ENCODE peak calls at places on chromosomes 6 and 20, in nine cellular contexts. One of them, this sample, is unnamed.

GRCh38 chr6:72132425-72132824 is 246.1 kb downstream of the RIMS1 start:
- DNase-seq in RPMI7951: no peak
- DNase-seq in right lobe of liver: no peak
- DNase-seq in endothelial cell: no peak
- DNase-seq in HTR-8/SVneo: no peak
- DNase-seq in Calu3: no peak
- DNase-seq in IMR-90: no peak
- DNase-seq in GM13976: no peak
- DNase-seq in mammary epithelial cell: peak; percentile 64
- DNase-seq in this sample: no peak

GRCh38 chr6:24431045-24431451 is 28.3 kb downstream of the MRS2 start:
- DNase-seq in mammary epithelial cell: peak; percentile 20
- DNase-seq in RPMI7951: peak; percentile 48
- DNase-seq in Calu3: peak; percentile 58
- DNase-seq in right lobe of liver: no peak
- DNase-seq in IMR-90: peak; percentile 54
- DNase-seq in endothelial cell: peak; percentile 50
- DNase-seq in HTR-8/SVneo: peak; percentile 53
- DNase-seq in GM13976: peak; percentile 56
- DNase-seq in this sample: peak; percentile 42

GRCh38 chr20:33575302-33575701 is 85.4 kb downstream of the CBFA2T2 start:
- DNase-seq in IMR-90: no peak
- DNase-seq in HTR-8/SVneo: no peak
- DNase-seq in right lobe of liver: no peak
- DNase-seq in endothelial cell: no peak
- DNase-seq in mammary epithelial cell: no peak
- DNase-seq in GM13976: no peak
- DNase-seq in Calu3: no peak
- DNase-seq in RPMI7951: no peak
- DNase-seq in this sample: no peak

GRCh38 chr20:21027569-21027968 is 78.6 kb downstream of the LINC00237 start:
- DNase-seq in Calu3: no peak
- DNase-seq in RPMI7951: peak; percentile 24
- DNase-seq in endothelial cell: peak; percentile 51
- DNase-seq in IMR-90: no peak
- DNase-seq in GM13976: no peak
- DNase-seq in mammary epithelial cell: no peak
- DNase-seq in HTR-8/SVneo: peak; percentile 33
- DNase-seq in right lobe of liver: no peak
- DNase-seq in this sample: no peak

GRCh38 chr6:166592818-166593217 is 6.3 kb upstream of the RAMACL start:
- DNase-seq in HTR-8/SVneo: no peak
- DNase-seq in mammary epithelial cell: peak; percentile 22
- DNase-seq in Calu3: no peak
- DNase-seq in GM13976: no peak
- DNase-seq in RPMI7951: no peak
- DNase-seq in endothelial cell: no peak
- DNase-seq in IMR-90: peak; percentile 84
- DNase-seq in right lobe of liver: no peak
- DNase-seq in this sample: no peak

GRCh38 chr6:11769816-11770545 is 8.6 kb downstream of the ADTRP start:
- DNase-seq in RPMI7951: peak; percentile 19
- DNase-seq in mammary epithelial cell: peak; percentile 75
- DNase-seq in HTR-8/SVneo: no peak
- DNase-seq in Calu3: peak; percentile 19
- DNase-seq in IMR-90: no peak
- DNase-seq in endothelial cell: no peak
- DNase-seq in right lobe of liver: no peak
- DNase-seq in GM13976: no peak
- DNase-seq in this sample: no peak

GRCh38 chr20:51536116-51537069 is 6.1 kb downstream of the NFATC2 start:
- DNase-seq in endothelial cell: no peak
- DNase-seq in GM13976: no peak
- DNase-seq in right lobe of liver: no peak
- DNase-seq in IMR-90: no peak
- DNase-seq in RPMI7951: no peak
- DNase-seq in HTR-8/SVneo: no peak
- DNase-seq in Calu3: no peak
- DNase-seq in mammary epithelial cell: no peak
- DNase-seq in this sample: no peak

GRCh38 chr6:28480253-28480932 is 35.2 kb downstream of the GPX6 start:
- DNase-seq in mammary epithelial cell: no peak
- DNase-seq in right lobe of liver: no peak
- DNase-seq in Calu3: no peak
- DNase-seq in RPMI7951: no peak
- DNase-seq in GM13976: no peak
- DNase-seq in endothelial cell: no peak
- DNase-seq in IMR-90: no peak
- DNase-seq in HTR-8/SVneo: no peak
- DNase-seq in this sample: no peak

GRCh38 chr20:23702021-23702420 is 13.2 kb upstream of the CST4 start:
- DNase-seq in endothelial cell: no peak
- DNase-seq in RPMI7951: no peak
- DNase-seq in IMR-90: peak; percentile 2
- DNase-seq in mammary epithelial cell: no peak
- DNase-seq in Calu3: no peak
- DNase-seq in GM13976: no peak
- DNase-seq in right lobe of liver: no peak
- DNase-seq in HTR-8/SVneo: no peak
- DNase-seq in this sample: no peak

GRCh38 chr6:163183791-163184190 is 230.7 kb upstream of the QKI start:
- DNase-seq in right lobe of liver: no peak
- DNase-seq in HTR-8/SVneo: no peak
- DNase-seq in RPMI7951: no peak
- DNase-seq in Calu3: no peak
- DNase-seq in mammary epithelial cell: no peak
- DNase-seq in IMR-90: no peak
- DNase-seq in GM13976: no peak
- DNase-seq in endothelial cell: no peak
- DNase-seq in this sample: no peak

GRCh38 chr6:161379828-161380598 is 106.2 kb upstream of the AGPAT4 start:
- DNase-seq in IMR-90: peak; percentile 21
- DNase-seq in mammary epithelial cell: no peak
- DNase-seq in Calu3: no peak
- DNase-seq in HTR-8/SVneo: no peak
- DNase-seq in endothelial cell: no peak
- DNase-seq in right lobe of liver: no peak
- DNase-seq in RPMI7951: peak; percentile 23
- DNase-seq in GM13976: no peak
- DNase-seq in this sample: no peak

GRCh38 chr6:85126448-85127178 is 323.3 kb upstream of the NT5E start:
- DNase-seq in right lobe of liver: peak; percentile 47
- DNase-seq in HTR-8/SVneo: peak; percentile 59
- DNase-seq in Calu3: peak; percentile 78
- DNase-seq in IMR-90: peak; percentile 2
- DNase-seq in endothelial cell: peak; percentile 79
- DNase-seq in mammary epithelial cell: peak; percentile 32
- DNase-seq in RPMI7951: peak; percentile 62
- DNase-seq in GM13976: peak; percentile 13
- DNase-seq in this sample: peak; percentile 2

GRCh38 chr6:111995409-111995808 is 58.5 kb upstream of the CCN6 start:
- DNase-seq in HTR-8/SVneo: no peak
- DNase-seq in Calu3: no peak
- DNase-seq in IMR-90: no peak
- DNase-seq in GM13976: no peak
- DNase-seq in mammary epithelial cell: peak; percentile 59
- DNase-seq in RPMI7951: peak; percentile 76
- DNase-seq in endothelial cell: no peak
- DNase-seq in right lobe of liver: no peak
- DNase-seq in this sample: no peak

GRCh38 chr6:2522521-2522920 is 228.2 kb downstream of the MYLK4 start:
- DNase-seq in right lobe of liver: no peak
- DNase-seq in IMR-90: peak; percentile 30
- DNase-seq in GM13976: no peak
- DNase-seq in HTR-8/SVneo: peak; percentile 34
- DNase-seq in mammary epithelial cell: peak; percentile 82
- DNase-seq in RPMI7951: peak; percentile 81
- DNase-seq in endothelial cell: no peak
- DNase-seq in Calu3: no peak
- DNase-seq in this sample: no peak

GRCh38 chr6:13762648-13763441 is 51.2 kb upstream of the RANBP9 start:
- DNase-seq in endothelial cell: no peak
- DNase-seq in IMR-90: peak; percentile 90
- DNase-seq in HTR-8/SVneo: no peak
- DNase-seq in Calu3: no peak
- DNase-seq in mammary epithelial cell: peak; percentile 93
- DNase-seq in right lobe of liver: no peak
- DNase-seq in RPMI7951: peak; percentile 85
- DNase-seq in GM13976: no peak
- DNase-seq in this sample: no peak

GRCh38 chr6:156791261-156791850 is 14.2 kb downstream of the ARID1B start:
- DNase-seq in RPMI7951: peak; percentile 35
- DNase-seq in HTR-8/SVneo: no peak
- DNase-seq in GM13976: no peak
- DNase-seq in mammary epithelial cell: peak; percentile 67
- DNase-seq in endothelial cell: no peak
- DNase-seq in right lobe of liver: no peak
- DNase-seq in Calu3: no peak
- DNase-seq in IMR-90: peak; percentile 52
- DNase-seq in this sample: peak; percentile 27

GRCh38 chr20:20277772-20278382 is 90.0 kb upstream of the INSM1 start:
- DNase-seq in Calu3: no peak
- DNase-seq in IMR-90: no peak
- DNase-seq in right lobe of liver: no peak
- DNase-seq in endothelial cell: no peak
- DNase-seq in RPMI7951: peak; percentile 51
- DNase-seq in mammary epithelial cell: no peak
- DNase-seq in GM13976: no peak
- DNase-seq in HTR-8/SVneo: no peak
- DNase-seq in this sample: no peak

GRCh38 chr20:347317-347639 is 367 bp downstream of the NRSN2 start:
- DNase-seq in mammary epithelial cell: no peak
- DNase-seq in Calu3: no peak
- DNase-seq in IMR-90: no peak
- DNase-seq in GM13976: no peak
- DNase-seq in endothelial cell: no peak
- DNase-seq in right lobe of liver: no peak
- DNase-seq in HTR-8/SVneo: no peak
- DNase-seq in RPMI7951: no peak
- DNase-seq in this sample: no peak

GRCh38 chr6:96724641-96725040 is 112.6 kb downstream of the GPR63 start:
- DNase-seq in mammary epithelial cell: no peak
- DNase-seq in HTR-8/SVneo: no peak
- DNase-seq in Calu3: no peak
- DNase-seq in endothelial cell: no peak
- DNase-seq in IMR-90: no peak
- DNase-seq in right lobe of liver: no peak
- DNase-seq in GM13976: no peak
- DNase-seq in RPMI7951: no peak
- DNase-seq in this sample: no peak

GRCh38 chr20:13492001-13492480 is 146.7 kb downstream of the TASP1 start:
- DNase-seq in mammary epithelial cell: peak; percentile 80
- DNase-seq in RPMI7951: peak; percentile 73
- DNase-seq in GM13976: no peak
- DNase-seq in HTR-8/SVneo: peak; percentile 36
- DNase-seq in Calu3: peak; percentile 18
- DNase-seq in endothelial cell: peak; percentile 19
- DNase-seq in right lobe of liver: no peak
- DNase-seq in IMR-90: peak; percentile 72
- DNase-seq in this sample: no peak

GRCh38 chr20:31913431-31914157 is 38.3 kb downstream of the PDRG1 start:
- DNase-seq in HTR-8/SVneo: no peak
- DNase-seq in mammary epithelial cell: no peak
- DNase-seq in IMR-90: no peak
- DNase-seq in GM13976: no peak
- DNase-seq in RPMI7951: no peak
- DNase-seq in Calu3: no peak
- DNase-seq in endothelial cell: no peak
- DNase-seq in right lobe of liver: no peak
- DNase-seq in this sample: no peak

GRCh38 chr6:21666200-21666671 is 72.7 kb downstream of the SOX4 start:
- DNase-seq in Calu3: no peak
- DNase-seq in GM13976: peak; percentile 36
- DNase-seq in HTR-8/SVneo: no peak
- DNase-seq in right lobe of liver: no peak
- DNase-seq in IMR-90: no peak
- DNase-seq in RPMI7951: no peak
- DNase-seq in mammary epithelial cell: no peak
- DNase-seq in endothelial cell: peak; percentile 44
- DNase-seq in this sample: no peak

GRCh38 chr6:5214570-5215052 is 46.1 kb downstream of the LYRM4 start:
- DNase-seq in RPMI7951: no peak
- DNase-seq in endothelial cell: peak; percentile 81
- DNase-seq in GM13976: no peak
- DNase-seq in IMR-90: peak; percentile 78
- DNase-seq in Calu3: peak; percentile 28
- DNase-seq in HTR-8/SVneo: peak; percentile 17
- DNase-seq in right lobe of liver: no peak
- DNase-seq in mammary epithelial cell: peak; percentile 21
- DNase-seq in this sample: no peak

GRCh38 chr20:56968386-56969048 is 297.9 kb downstream of the BMP7 start:
- DNase-seq in Calu3: no peak
- DNase-seq in mammary epithelial cell: no peak
- DNase-seq in endothelial cell: no peak
- DNase-seq in right lobe of liver: no peak
- DNase-seq in HTR-8/SVneo: no peak
- DNase-seq in RPMI7951: no peak
- DNase-seq in IMR-90: no peak
- DNase-seq in GM13976: no peak
- DNase-seq in this sample: no peak

GRCh38 chr6:18845891-18846290 is 458.7 kb downstream of the RNF144B start:
- DNase-seq in HTR-8/SVneo: no peak
- DNase-seq in IMR-90: no peak
- DNase-seq in mammary epithelial cell: peak; percentile 55
- DNase-seq in RPMI7951: no peak
- DNase-seq in right lobe of liver: no peak
- DNase-seq in Calu3: no peak
- DNase-seq in GM13976: no peak
- DNase-seq in endothelial cell: no peak
- DNase-seq in this sample: no peak

GRCh38 chr20:1469925-1470571 is 3.4 kb upstream of the NSFL1C start:
- DNase-seq in endothelial cell: peak; percentile 75
- DNase-seq in right lobe of liver: peak; percentile 89
- DNase-seq in mammary epithelial cell: peak; percentile 99
- DNase-seq in HTR-8/SVneo: peak; percentile 77
- DNase-seq in Calu3: peak; percentile 92
- DNase-seq in IMR-90: peak; percentile 100
- DNase-seq in RPMI7951: peak; percentile 100
- DNase-seq in GM13976: peak; percentile 67
- DNase-seq in this sample: peak; percentile 19

GRCh38 chr6:99613398-99613704 is 6.7 kb downstream of the PRDM13 start:
- DNase-seq in mammary epithelial cell: no peak
- DNase-seq in IMR-90: peak; percentile 18
- DNase-seq in right lobe of liver: no peak
- DNase-seq in RPMI7951: no peak
- DNase-seq in GM13976: peak; percentile 81
- DNase-seq in endothelial cell: peak; percentile 82
- DNase-seq in HTR-8/SVneo: no peak
- DNase-seq in Calu3: peak; percentile 67
- DNase-seq in this sample: no peak

GRCh38 chr6:159654483-159655098 is 38.5 kb downstream of the SOD2 start:
- DNase-seq in endothelial cell: no peak
- DNase-seq in Calu3: peak; percentile 24
- DNase-seq in RPMI7951: peak; percentile 54
- DNase-seq in mammary epithelial cell: peak; percentile 24
- DNase-seq in right lobe of liver: no peak
- DNase-seq in GM13976: peak; percentile 58
- DNase-seq in IMR-90: peak; percentile 67
- DNase-seq in HTR-8/SVneo: peak; percentile 31
- DNase-seq in this sample: peak; percentile 17

GRCh38 chr20:41030536-41031242 is 2.1 kb downstream of the TOP1 start:
- DNase-seq in HTR-8/SVneo: no peak
- DNase-seq in mammary epithelial cell: peak; percentile 58
- DNase-seq in GM13976: no peak
- DNase-seq in RPMI7951: peak; percentile 59
- DNase-seq in right lobe of liver: no peak
- DNase-seq in Calu3: no peak
- DNase-seq in endothelial cell: no peak
- DNase-seq in IMR-90: peak; percentile 80
- DNase-seq in this sample: no peak

GRCh38 chr6:19719691-19720127 is 117.5 kb upstream of the ID4 start:
- DNase-seq in IMR-90: peak; percentile 70
- DNase-seq in Calu3: no peak
- DNase-seq in endothelial cell: no peak
- DNase-seq in RPMI7951: no peak
- DNase-seq in HTR-8/SVneo: no peak
- DNase-seq in mammary epithelial cell: peak; percentile 19
- DNase-seq in right lobe of liver: no peak
- DNase-seq in GM13976: no peak
- DNase-seq in this sample: no peak

GRCh38 chr20:38726849-38727601 is 2.7 kb downstream of the SLC32A1 start:
- DNase-seq in IMR-90: no peak
- DNase-seq in Calu3: peak; percentile 39
- DNase-seq in RPMI7951: no peak
- DNase-seq in HTR-8/SVneo: no peak
- DNase-seq in endothelial cell: peak; percentile 94
- DNase-seq in right lobe of liver: no peak
- DNase-seq in GM13976: peak; percentile 81
- DNase-seq in mammary epithelial cell: no peak
- DNase-seq in this sample: no peak